ENCODE peak calls at places on chromosomes 3 and 15, in four cellular contexts. O is CD8-positive, alpha-beta T cell; P is stimulated activated CD4-positive, alpha-beta T cell treated with anti-CD3 and anti-CD28 coated beads, Interleukin-12 subunit alpha, Interleukin-12 subunit beta, amount 100 ng/mL, for 48 hours; Y is pons. K is an unnamed sample.

GRCh38 chr3:149670742-149671492 is 13.1 kb upstream of the WWTR1 start:
- DNase-seq in O (no peak), P (no peak), Y (no peak), K (no peak)

GRCh38 chr15:66841953-66842681 is 140.1 kb downstream of the SMAD6 start:
- DNase-seq in O (no peak), P (no peak), Y (peak), K (peak)

GRCh38 chr3:71045917-71046282 is 537.6 kb downstream of the FOXP1 start:
- DNase-seq in O (no peak), P (no peak), Y (no peak), K (no peak)

GRCh38 chr15:99125061-99125990 is 20.4 kb downstream of the SYNM start:
- DNase-seq in O (no peak), P (no peak), Y (no peak), K (no peak)

GRCh38 chr15:40891810-40892448 is 2.3 kb upstream of the VPS18 start:
- DNase-seq in O (no peak), P (no peak), Y (peak), K (peak)

GRCh38 chr3:84980011-84980410 is 21.2 kb downstream of the CADM2 start:
- DNase-seq in O (no peak), P (no peak), Y (peak), K (no peak)

GRCh38 chr3:9745521-9745920 is 4.2 kb upstream of the OGG1 start:
- DNase-seq in O (no peak), P (no peak), Y (no peak), K (no peak)

GRCh38 chr3:69410301-69410700 is 24.4 kb upstream of the FRMD4B start:
- DNase-seq in O (peak), P (peak), Y (peak), K (peak)

GRCh38 chr3:52593103-52593502 is 56.7 kb downstream of the UQCC5 start:
- DNase-seq in O (no peak), P (no peak), Y (no peak), K (no peak)

GRCh38 chr3:169774186-169774585 is 990 bp downstream of the MYNN start:
- DNase-seq in O (no peak), P (no peak), Y (no peak), K (no peak)

GRCh38 chr15:24933716-24934115 is 21.1 kb upstream of the SNRPN start:
- DNase-seq in O (no peak), P (no peak), Y (no peak), K (no peak)